ENCODE peak calls at places on chromosomes 3 and 15, in ten cellular contexts. L is renal cortical epithelial cell; F is lung microvascular endothelial cell; A is T follicular helper cell; T is activated T-cell treated with anti-CD3 and anti-CD28 coated beads, Interleukin-2, amount 50 U/mL, for 72 hours; K is GM12878; Z is ecto neural progenitor cell; M is WTC11; U is activated CD4-positive, alpha-beta T cell treated with anti-CD3 and anti-CD28 coated beads, Interleukin-2, amount 10 ng/mL, durations not matched to agents 7 days and 5 days; G is NT2/D1. I is an unnamed sample.

GRCh38 chr3:78999139-78999538 is 768.7 kb downstream of the ROBO1 start:
- DNase-seq in L (no peak), F (no peak), A (no peak), T (no peak), K (no peak), Z (no peak), M (no peak), U (no peak), G (no peak), I (no peak)

GRCh38 chr3:183082355-183082915 is 16.9 kb downstream of the MCCC1 start:
- DNase-seq in L (no peak), F (no peak), A (no peak), T (no peak), K (no peak), Z (no peak), M (no peak), U (no peak), G (no peak), I (no peak)

GRCh38 chr3:41867533-41867932 is 94.4 kb downstream of the ULK4 start:
- DNase-seq in L (no peak), F (no peak), A (no peak), T (peak), K (no peak), Z (no peak), M (no peak), U (no peak), G (no peak), I (no peak)

GRCh38 chr3:45565341-45565740 is 29.2 kb upstream of the LIMD1 start:
- DNase-seq in L (no peak), F (no peak), A (no peak), T (no peak), K (no peak), Z (no peak), M (no peak), U (no peak), G (no peak), I (no peak)

GRCh38 chr3:189756651-189757078 is 125.5 kb downstream of the TP63 start:
- DNase-seq in L (peak), F (no peak), A (no peak), T (no peak), K (no peak), Z (no peak), M (no peak), U (no peak), G (no peak), I (no peak)

GRCh38 chr15:29812384-29812694 is 9.9 kb downstream of the TJP1 start:
- DNase-seq in L (peak), F (no peak), A (no peak), T (no peak), K (no peak), Z (no peak), M (no peak), U (no peak), G (no peak), I (no peak)

GRCh38 chr3:135412475-135412874 is 553.1 kb upstream of the PPP2R3A start:
- DNase-seq in L (no peak), F (no peak), A (no peak), T (no peak), K (no peak), Z (no peak), M (peak), U (no peak), G (no peak), I (no peak)

GRCh38 chr3:177437513-177438337 is 240.4 kb upstream of the TBL1XR1 start:
- DNase-seq in L (no peak), F (no peak), A (no peak), T (no peak), K (no peak), Z (no peak), M (no peak), U (no peak), G (no peak), I (no peak)

GRCh38 chr3:162641869-162642350 is 1145.3 kb downstream of the OTOL1 start:
- DNase-seq in L (no peak), F (no peak), A (no peak), T (no peak), K (no peak), Z (no peak), M (no peak), U (no peak), G (no peak), I (no peak)

GRCh38 chr3:184099806-184100686 is 3.2 kb downstream of the HTR3E start:
- DNase-seq in L (no peak), F (no peak), A (no peak), T (no peak), K (no peak), Z (no peak), M (no peak), U (no peak), G (no peak), I (no peak)

GRCh38 chr3:111667621-111668239 is 72.6 kb upstream of the ZBED2 start:
- DNase-seq in L (peak), F (peak), A (peak), T (peak), K (peak), Z (no peak), M (no peak), U (peak), G (no peak), I (no peak)

GRCh38 chr3:50256978-50257890 is 11.7 kb upstream of the SEMA3B start:
- DNase-seq in L (no peak), F (peak), A (no peak), T (no peak), K (no peak), Z (no peak), M (peak), U (peak), G (no peak), I (peak)

GRCh38 chr3:193599393-193599792 is 6.4 kb downstream of the OPA1 start:
- DNase-seq in L (no peak), F (no peak), A (no peak), T (no peak), K (no peak), Z (no peak), M (no peak), U (no peak), G (no peak), I (no peak)

GRCh38 chr3:44899683-44900367 is 25.4 kb downstream of the TGM4 start:
- DNase-seq in L (no peak), F (no peak), A (no peak), T (peak), K (no peak), Z (peak), M (no peak), U (no peak), G (no peak), I (peak)

GRCh38 chr3:189092547-189092946 is 79.2 kb upstream of the TPRG1 start:
- DNase-seq in L (no peak), F (no peak), A (no peak), T (no peak), K (no peak), Z (no peak), M (no peak), U (no peak), G (no peak), I (no peak)

GRCh38 chr15:68612979-68613740 is 34.4 kb downstream of the CORO2B start:
- DNase-seq in L (no peak), F (peak), A (no peak), T (no peak), K (no peak), Z (no peak), M (no peak), U (no peak), G (no peak), I (no peak)

GRCh38 chr15:49382394-49382793 is 40.6 kb upstream of the FGF7 start:
- DNase-seq in L (no peak), F (no peak), A (no peak), T (no peak), K (no peak), Z (no peak), M (no peak), U (no peak), G (no peak), I (no peak)

GRCh38 chr3:12588039-12588673 is 31.3 kb downstream of the MKRN2 start:
- DNase-seq in L (peak), F (no peak), A (no peak), T (no peak), K (no peak), Z (no peak), M (no peak), U (no peak), G (no peak), I (no peak)

GRCh38 chr15:90553248-90553745 is 23.6 kb downstream of the CRTC3 start:
- DNase-seq in L (no peak), F (no peak), A (no peak), T (no peak), K (no peak), Z (no peak), M (no peak), U (no peak), G (no peak), I (no peak)

GRCh38 chr3:62525276-62525675 is 151.9 kb upstream of the FEZF2 start:
- DNase-seq in L (peak), F (no peak), A (no peak), T (no peak), K (no peak), Z (no peak), M (no peak), U (no peak), G (no peak), I (no peak)

GRCh38 chr15:40739854-40740253 is 15.2 kb downstream of the RMDN3 start:
- DNase-seq in L (no peak), F (no peak), A (no peak), T (no peak), K (no peak), Z (no peak), M (no peak), U (no peak), G (no peak), I (no peak)

GRCh38 chr3:158649791-158650190 is 5.5 kb downstream of the GFM1 start:
- DNase-seq in L (no peak), F (peak), A (no peak), T (no peak), K (no peak), Z (no peak), M (no peak), U (no peak), G (no peak), I (no peak)

GRCh38 chr3:195073866-195074860 is 196.8 kb downstream of the XXYLT1 start:
- DNase-seq in L (no peak), F (no peak), A (no peak), T (no peak), K (no peak), Z (no peak), M (no peak), U (no peak), G (no peak), I (peak)

GRCh38 chr3:192892981-192893827 is 24.5 kb downstream of the MB21D2 start:
- DNase-seq in L (peak), F (no peak), A (no peak), T (peak), K (peak), Z (no peak), M (peak), U (peak), G (no peak), I (no peak)

GRCh38 chr3:88462241-88462640 is 312.5 kb downstream of the C3orf38 start:
- DNase-seq in L (no peak), F (no peak), A (no peak), T (no peak), K (no peak), Z (no peak), M (no peak), U (no peak), G (no peak), I (no peak)

GRCh38 chr15:73334086-73334485 is 34.7 kb downstream of the HCN4 start:
- DNase-seq in L (no peak), F (no peak), A (no peak), T (no peak), K (no peak), Z (no peak), M (no peak), U (no peak), G (no peak), I (no peak)

GRCh38 chr3:13537926-13538325 is 11.0 kb upstream of the FBLN2 start:
- DNase-seq in L (peak), F (no peak), A (no peak), T (no peak), K (no peak), Z (no peak), M (no peak), U (no peak), G (no peak), I (no peak)

GRCh38 chr3:64936570-64936969 is 248.8 kb upstream of the ADAMTS9 start:
- DNase-seq in L (no peak), F (no peak), A (no peak), T (no peak), K (no peak), Z (no peak), M (no peak), U (no peak), G (no peak), I (no peak)

GRCh38 chr3:124818398-124819150 is 68.6 kb downstream of the ITGB5 start:
- DNase-seq in L (no peak), F (no peak), A (no peak), T (no peak), K (no peak), Z (no peak), M (no peak), U (no peak), G (no peak), I (no peak)